ENCODE peak calls at places on chromosome 11, in five cellular contexts. U, D, G, A and V are unnamed samples.

GRCh38 chr11:64038500-64038899 is 2.8 kb downstream of the FLRT1 start:
- DNase-seq in G (no peak), U (no peak), A (no peak), D (no peak), V (no peak)

GRCh38 chr11:55942785-55943392 is 6.7 kb upstream of the OR5I1 start:
- DNase-seq in G (no peak), A (peak; percentile 3), D (no peak), U (no peak), V (no peak)

GRCh38 chr11:2776351-2777061 is 76.7 kb upstream of the KCNQ1OT1 start:
- DNase-seq in G (peak; percentile 12), D (peak; percentile 14), U (peak; percentile 42), A (no peak), V (no peak)

GRCh38 chr11:134756811-134757540 is 344.9 kb upstream of the B3GAT1 start:
- DNase-seq in U (peak; percentile 23), A (no peak), G (no peak), D (no peak), V (no peak)

GRCh38 chr11:133793271-133793848 is 52.0 kb downstream of the SPATA19 start:
- DNase-seq in G (no peak), A (no peak), D (no peak), U (no peak), V (no peak)

GRCh38 chr11:120331301-120331966 is 4.8 kb upstream of the ARHGEF12 start:
- DNase-seq in D (peak; percentile 26), U (no peak), A (peak; percentile 32), G (no peak), V (peak; percentile 58)

GRCh38 chr11:18063131-18063530 is 17.1 kb upstream of the TPH1 start:
- DNase-seq in A (no peak), U (no peak), D (peak; percentile 65), G (no peak), V (no peak)

GRCh38 chr11:103108933-103109817 is at the start of gene DYNC2H1:
- DNase-seq in D (peak; percentile 87), G (peak; percentile 94), U (peak; percentile 94), A (peak; percentile 72), V (peak; percentile 61)

GRCh38 chr11:62547691-62548281 is 1.2 kb upstream of the AHNAK start:
- DNase-seq in A (peak; percentile 48), U (no peak), G (no peak), D (peak; percentile 68), V (peak; percentile 28)

GRCh38 chr11:112882494-112883381 is 78.5 kb upstream of the NCAM1 start:
- DNase-seq in G (peak; percentile 35), D (no peak), U (no peak), A (no peak), V (no peak)

DNA sequence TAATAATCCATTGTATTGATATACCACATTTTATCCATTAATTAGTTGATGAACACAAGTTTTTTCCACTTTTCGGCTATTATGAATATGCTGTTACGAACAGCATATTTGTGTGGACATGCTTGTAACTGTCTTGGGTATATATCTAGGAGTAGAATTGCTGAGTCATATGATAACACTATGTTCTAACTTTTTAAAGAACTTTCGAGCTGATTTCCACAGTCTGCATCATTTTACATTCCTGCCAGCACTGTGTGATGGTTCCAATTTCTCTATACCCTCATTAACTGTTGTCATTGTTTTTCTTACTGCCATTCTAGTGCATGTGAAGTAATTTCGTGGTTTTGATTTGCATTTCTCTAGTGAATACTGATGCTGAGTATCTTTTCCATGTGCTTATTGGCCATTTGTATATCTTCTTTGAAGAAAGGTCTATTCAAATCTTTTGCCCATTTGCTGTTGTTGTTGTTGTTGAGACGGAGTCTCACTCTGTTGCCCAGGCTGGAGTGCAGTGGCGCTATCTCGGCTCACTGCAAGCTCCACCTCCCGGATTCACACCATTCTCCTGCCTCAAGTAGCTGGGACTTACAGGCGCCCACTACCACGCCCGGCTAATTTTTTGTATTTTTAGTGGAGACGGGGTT is 7.4 kb upstream of the RCE1 start:
- DNase-seq in A (no peak), G (no peak), D (no peak), U (no peak), V (no peak)
- TF ChIP-seq POLR2A in A (no peak), G (no peak), D (no peak), U (no peak), V (no peak)

GRCh38 chr11:46347637-46348311 is 511 bp downstream of the DGKZ start:
- DNase-seq in D (peak; percentile 45), U (no peak), A (no peak), G (no peak), V (no peak)
- TF ChIP-seq POLR2A in D (no peak), U (no peak), A (no peak), G (no peak), V (no peak)

DNA sequence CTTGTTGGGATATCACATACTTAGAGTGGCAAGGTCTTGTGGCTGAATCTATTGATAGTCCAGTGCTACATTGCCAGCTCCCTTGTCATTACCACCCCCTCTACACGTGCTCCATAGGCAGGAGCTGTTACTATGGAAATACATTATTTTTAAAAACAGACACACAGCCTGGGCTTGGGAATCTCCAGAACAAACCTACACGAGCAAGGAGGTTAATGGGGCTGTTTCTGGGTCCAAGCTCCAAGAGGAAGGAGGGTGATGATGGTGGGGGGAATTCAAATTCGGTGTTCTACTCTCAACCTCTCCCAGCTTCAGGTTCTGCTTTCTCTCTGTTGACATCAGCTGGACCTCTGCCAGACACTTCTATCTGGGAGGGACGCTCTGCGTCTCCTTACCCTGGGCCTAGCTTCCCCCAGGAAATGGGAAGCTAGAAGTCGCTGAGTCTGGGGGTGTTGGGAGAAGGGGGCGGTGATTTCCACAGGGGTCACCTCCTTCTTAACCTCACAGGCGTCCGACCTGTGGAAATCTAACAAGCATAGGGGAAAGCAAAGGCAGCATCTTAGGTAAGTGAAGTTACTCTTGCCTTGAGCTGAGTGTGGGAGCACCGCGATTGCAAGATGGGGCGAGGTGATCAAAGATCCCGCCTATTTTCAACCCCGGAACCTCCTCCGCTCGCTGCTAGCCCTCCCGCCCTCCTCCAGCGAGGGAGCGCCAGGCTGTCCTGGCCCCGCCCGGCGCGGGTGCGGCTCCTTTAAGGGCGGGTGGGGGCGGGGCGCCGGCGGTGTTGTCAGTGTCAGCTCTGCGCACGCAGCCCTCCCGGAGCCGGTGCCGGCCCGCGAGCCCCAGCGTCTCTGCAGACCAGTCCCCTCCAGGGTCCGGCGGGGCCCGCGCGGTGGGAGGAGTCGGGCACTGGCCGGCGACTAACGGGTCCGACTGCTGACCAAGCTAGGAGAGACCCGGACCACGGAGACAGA is at the start of gene C2CD2L:
- DNase-seq in A (peak; percentile 84), D (peak; percentile 89), U (peak; percentile 96), G (peak; percentile 93), V (peak; percentile 72)
- TF ChIP-seq POLR2A in A (peak; percentile 13), D (peak; percentile 41), U (peak; percentile 77), G (no peak), V (peak; percentile 51)

GRCh38 chr11:69917529-69917928 is 98.3 kb upstream of the FGF3 start:
- DNase-seq in G (no peak), D (no peak), A (no peak), U (no peak), V (no peak)

GRCh38 chr11:69919659-69920499 is 100.7 kb upstream of the FGF3 start:
- DNase-seq in U (peak; percentile 31), G (no peak), D (peak; percentile 7), A (no peak), V (no peak)

GRCh38 chr11:69920500-69921428 is 101.5 kb upstream of the FGF3 start:
- DNase-seq in U (peak; percentile 27), D (peak; percentile 7), A (no peak), G (no peak), V (no peak)

GRCh38 chr11:69918231-69918937 is 99.2 kb upstream of the FGF3 start:
- DNase-seq in D (peak; percentile 54), G (no peak), A (no peak), U (peak; percentile 42), V (no peak)

DNA sequence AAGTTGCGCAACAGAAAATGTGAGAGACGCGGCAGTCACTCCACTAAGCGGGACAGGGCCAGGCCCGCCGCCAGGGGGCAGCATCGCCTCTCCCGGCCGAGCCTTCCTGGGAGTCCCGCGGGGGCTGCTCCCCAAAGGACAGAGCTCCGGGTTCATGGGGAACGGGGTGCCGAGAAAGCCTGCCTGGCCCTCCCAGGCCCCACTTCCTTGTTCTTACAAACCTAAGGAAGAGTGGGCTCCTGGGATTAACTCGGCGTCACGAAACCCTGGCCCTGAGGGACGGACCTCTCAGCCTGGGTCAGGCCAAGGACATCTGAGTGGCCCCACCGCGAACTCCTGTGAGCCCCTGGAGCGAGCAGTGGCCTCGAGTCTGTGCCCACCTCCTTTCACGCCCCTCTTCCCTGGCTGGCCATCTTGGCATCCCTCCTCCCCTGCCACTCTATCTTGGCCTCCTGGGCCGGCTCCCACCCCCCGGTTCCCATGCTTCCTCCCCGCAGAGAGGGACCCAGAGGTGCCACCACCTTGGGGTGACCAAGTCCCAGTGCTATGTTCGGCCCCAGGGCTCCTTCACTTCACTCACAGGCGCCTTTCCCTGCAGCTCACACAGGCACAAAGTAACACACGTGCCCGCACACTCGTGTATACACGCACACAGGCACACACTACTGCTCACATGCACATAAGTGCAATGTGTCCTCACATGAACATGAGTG is 99.9 kb upstream of the FGF3 start:
- DNase-seq in G (peak; percentile 83), A (peak; percentile 65), U (peak; percentile 81), D (peak; percentile 75), V (peak; percentile 71)
- TF ChIP-seq POLR2A in G (no peak), A (no peak), U (no peak), D (no peak), V (no peak)

DNA sequence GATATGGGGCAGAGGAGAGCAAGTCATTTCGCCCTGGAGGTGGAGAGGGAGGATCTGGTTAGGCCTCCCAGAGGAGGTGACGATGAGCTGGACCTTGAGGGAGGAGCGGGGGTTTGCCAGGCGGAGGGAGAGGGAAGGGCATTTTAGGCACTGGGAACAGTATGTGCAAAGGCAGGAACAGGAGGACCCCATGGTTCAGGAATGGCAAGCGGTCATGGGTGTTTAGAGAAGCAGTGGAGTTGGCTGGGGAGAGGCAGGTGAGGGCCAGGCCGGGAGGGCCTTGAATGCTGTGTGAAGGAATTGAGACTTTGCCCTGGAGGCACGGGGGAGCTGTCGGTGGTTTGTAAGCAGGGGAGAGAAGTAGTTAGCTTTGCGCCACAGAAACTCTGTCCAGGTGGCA is 10.3 kb downstream of the PRDM11 start:
- DNase-seq in U (no peak), G (no peak), A (no peak), D (no peak), V (no peak)
- TF ChIP-seq POLR2A in U (no peak), G (no peak), A (no peak), D (no peak), V (no peak)

GRCh38 chr11:73779084-73779902 is 8.4 kb upstream of the MRPL48 start:
- DNase-seq in D (peak; percentile 99), G (peak; percentile 99), U (peak; percentile 99), A (peak; percentile 97), V (peak; percentile 95)
- TF ChIP-seq POLR2A in D (peak; percentile 80), G (no peak), U (peak; percentile 66), A (peak; percentile 48), V (peak; percentile 27)

GRCh38 chr11:235998-236773 is at the start of gene SIRT3:
- DNase-seq in U (peak; percentile 95), D (peak; percentile 90), G (peak; percentile 89), A (peak; percentile 95), V (peak; percentile 98)
- TF ChIP-seq POLR2A in U (peak; percentile 73), D (peak; percentile 82), G (no peak), A (peak; percentile 78), V (peak; percentile 89)

DNA sequence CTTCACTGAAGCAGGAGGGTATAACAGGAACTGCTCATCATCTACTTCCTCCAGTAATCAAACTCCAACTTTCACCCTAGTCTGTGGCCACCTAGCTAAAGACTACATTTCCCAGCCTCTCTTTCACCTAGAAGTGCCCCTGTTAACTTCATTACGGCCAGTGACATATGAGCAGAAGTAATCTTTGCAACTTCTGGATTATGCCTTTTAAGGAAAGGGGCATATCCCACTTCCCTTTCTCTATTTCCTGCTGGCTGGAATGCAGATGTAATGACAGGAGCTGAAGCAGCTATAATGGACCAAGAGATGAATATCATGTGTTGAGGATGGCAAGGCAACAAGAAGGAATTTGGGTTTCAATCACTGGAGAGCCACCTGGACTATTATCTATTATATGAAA is 7.6 kb upstream of the VPS37C start:
- DNase-seq in G (no peak), D (no peak), U (no peak), A (no peak), V (no peak)
- TF ChIP-seq POLR2A in G (no peak), D (no peak), U (no peak), A (no peak), V (no peak)